ENCODE peak calls at places on chromosome 6, in eight cellular contexts. W is heart left ventricle; M is HepG2; C is ascending aorta; V is effector memory CD4-positive, alpha-beta T cell; Z is upper lobe of right lung; A is H9; L is neural progenitor cell. F is an unnamed sample.
A peak's percentile ranks its signal among the peaks of the same experiment; 100 is the strongest.

GRCh38 chr6:146895772-146896061 is 296.9 kb downstream of the ADGB start:
- DNase-seq in W (no peak), M (no peak), C (no peak), V (no peak), Z (no peak), A (no peak), L (no peak), F (no peak)

GRCh38 chr6:155782320-155782730 is 326.7 kb upstream of the NOX3 start:
- DNase-seq in W (no peak), M (no peak), C (no peak), V (no peak), Z (no peak), A (no peak), L (no peak), F (no peak)

GRCh38 chr6:129621252-129621651 is 88.7 kb downstream of the ARHGAP18 start:
- DNase-seq in W (no peak), M (peak; percentile 58), C (no peak), V (peak; percentile 8), Z (no peak), A (peak; percentile 37), L (no peak), F (peak; percentile 9)

GRCh38 chr6:112249489-112249888 is 4.9 kb downstream of the LAMA4 start:
- DNase-seq in W (no peak), M (no peak), C (no peak), V (no peak), Z (no peak), A (no peak), L (no peak), F (no peak)

GRCh38 chr6:40485795-40486194 is 101.4 kb downstream of the LRFN2 start:
- DNase-seq in W (no peak), M (no peak), C (no peak), V (no peak), Z (no peak), A (no peak), L (no peak), F (no peak)

GRCh38 chr6:139249387-139249786 is 42.4 kb downstream of the TXLNB start:
- DNase-seq in W (no peak), M (no peak), C (no peak), V (no peak), Z (no peak), A (no peak), L (no peak), F (no peak)

GRCh38 chr6:19837511-19838441 is 606 bp downstream of the ID4 start:
- DNase-seq in W (peak; percentile 32), M (peak; percentile 21), C (no peak), V (no peak), Z (peak; percentile 80), A (peak; percentile 55), L (peak; percentile 87), F (no peak)

GRCh38 chr6:134683783-134684765 is 265.8 kb downstream of the ALDH8A1 start:
- DNase-seq in W (no peak), M (no peak), C (no peak), V (no peak), Z (no peak), A (no peak), L (no peak), F (no peak)

GRCh38 chr6:56692586-56693245 is 50.0 kb upstream of the DST start:
- DNase-seq in W (no peak), M (peak; percentile 47), C (no peak), V (no peak), Z (no peak), A (no peak), L (no peak), F (no peak)

GRCh38 chr6:80531676-80532619 is 425.5 kb downstream of the BCKDHB start:
- DNase-seq in W (no peak), M (no peak), C (no peak), V (no peak), Z (no peak), A (no peak), L (no peak), F (no peak)

GRCh38 chr6:34990971-34991560 is 102.0 kb downstream of the ANKS1A start:
- DNase-seq in W (no peak), M (no peak), C (no peak), V (no peak), Z (no peak), A (no peak), L (no peak), F (no peak)

GRCh38 chr6:54010340-54011276 is 100.6 kb upstream of the MLIP start:
- DNase-seq in W (no peak), M (peak; percentile 55), C (no peak), V (no peak), Z (no peak), A (no peak), L (no peak), F (no peak)

GRCh38 chr6:34970487-34970886 is 81.4 kb downstream of the ANKS1A start:
- DNase-seq in W (no peak), M (no peak), C (no peak), V (no peak), Z (no peak), A (no peak), L (no peak), F (no peak)

GRCh38 chr6:134937426-134937825 is 12.5 kb downstream of the ALDH8A1 start:
- DNase-seq in W (no peak), M (no peak), C (no peak), V (no peak), Z (no peak), A (no peak), L (no peak), F (no peak)

GRCh38 chr6:36025260-36025931 is 955 bp upstream of the SLC26A8 start:
- DNase-seq in W (no peak), M (no peak), C (no peak), V (no peak), Z (no peak), A (no peak), L (no peak), F (no peak)

GRCh38 chr6:135093578-135093977 is 39.0 kb upstream of the HBS1L start:
- DNase-seq in W (no peak), M (no peak), C (no peak), V (no peak), Z (no peak), A (no peak), L (no peak), F (no peak)

GRCh38 chr6:108831104-108831503 is 17.1 kb upstream of the ARMC2 start:
- DNase-seq in W (no peak), M (no peak), C (no peak), V (no peak), Z (no peak), A (no peak), L (no peak), F (no peak)

GRCh38 chr6:93124226-93124625 is 295.1 kb downstream of the EPHA7 start:
- DNase-seq in W (no peak), M (peak; percentile 2), C (no peak), V (no peak), Z (no peak), A (no peak), L (no peak), F (no peak)

GRCh38 chr6:125287718-125288117 is 14.0 kb downstream of the HDDC2 start:
- DNase-seq in W (no peak), M (no peak), C (no peak), V (no peak), Z (no peak), A (peak; percentile 41), L (no peak), F (no peak)
- H3K9me3 ChIP-seq in W (no peaks in the 10 kb centered on the region), M (peaks cover 10% of the 10 kb centered on the region), C (no peaks in the 10 kb centered on the region), V (no peaks in the 10 kb centered on the region), Z (peaks cover 2% of the 10 kb centered on the region), A (no peaks in the 10 kb centered on the region), L (peaks cover 5% of the 10 kb centered on the region), F (no peaks in the 10 kb centered on the region)

GRCh38 chr6:2324166-2324953 is 79.0 kb upstream of the GMDS start:
- DNase-seq in W (no peak), M (no peak), C (no peak), V (no peak), Z (no peak), A (no peak), L (no peak), F (no peak)
- H3K9me3 ChIP-seq in W (peaks cover 15% of the 10 kb centered on the region), M (peaks cover 66% of the 10 kb centered on the region), C (peaks cover 15% of the 10 kb centered on the region), V (peaks cover 18% of the 10 kb centered on the region), Z (peaks cover 9% of the 10 kb centered on the region), A (peaks cover 6% of the 10 kb centered on the region), L (peaks cover 9% of the 10 kb centered on the region), F (peaks cover 10% of the 10 kb centered on the region)

DNA sequence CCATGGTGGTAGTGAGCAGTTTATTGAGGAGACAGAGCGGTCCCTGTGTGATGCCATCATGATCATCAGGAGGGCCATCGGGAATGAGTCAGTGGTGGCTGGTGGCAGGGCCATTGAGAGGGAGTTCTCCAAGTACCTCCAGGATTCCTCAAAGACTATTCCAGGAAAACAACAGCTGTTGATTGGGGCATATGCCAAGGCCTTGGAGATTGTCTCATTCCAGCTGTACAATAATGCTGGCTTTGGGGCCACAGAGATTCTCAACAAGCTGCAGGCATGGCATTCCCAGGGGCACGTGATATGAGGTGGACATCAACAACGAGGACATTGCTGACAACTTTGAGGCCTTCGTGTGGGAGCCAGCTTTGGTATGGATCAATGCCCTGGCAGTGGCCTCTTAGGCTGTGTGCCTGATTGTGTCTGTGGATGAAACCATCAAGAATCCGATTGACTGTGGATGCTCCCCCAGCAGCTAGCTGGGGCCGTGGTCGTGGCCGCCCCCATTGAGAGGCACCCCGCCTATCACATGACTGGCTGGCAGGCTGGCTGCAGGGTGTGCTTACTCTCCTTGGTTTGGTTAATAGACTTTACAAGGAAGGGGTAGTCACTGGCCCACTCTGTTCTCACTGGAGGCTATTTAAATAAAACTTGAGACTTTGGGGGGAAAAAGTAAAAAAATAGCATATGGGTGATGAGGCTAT is 16.7 kb downstream of the RAET1E start:
- DNase-seq in W (no peak), M (no peak), C (no peak), V (no peak), Z (no peak), A (no peak), L (no peak), F (no peak)
- H3K9me3 ChIP-seq in W (no peaks in the 10 kb centered on the region), M (no peaks in the 10 kb centered on the region), C (no peaks in the 10 kb centered on the region), V (no peaks in the 10 kb centered on the region), Z (no peaks in the 10 kb centered on the region), A (no peaks in the 10 kb centered on the region), L (no peaks in the 10 kb centered on the region), F (no peaks in the 10 kb centered on the region)

GRCh38 chr6:170072246-170072645 is 218.6 kb downstream of the DLL1 start:
- DNase-seq in W (no peak), M (no peak), C (no peak), V (no peak), Z (no peak), A (no peak), L (no peak), F (no peak)
- H3K9me3 ChIP-seq in W (no peaks in the 10 kb centered on the region), M (peaks cover 6% of the 10 kb centered on the region), C (no peaks in the 10 kb centered on the region), V (no peaks in the 10 kb centered on the region), Z (no peaks in the 10 kb centered on the region), A (no peaks in the 10 kb centered on the region), L (peaks cover 18% of the 10 kb centered on the region), F (peaks cover 5% of the 10 kb centered on the region)

DNA sequence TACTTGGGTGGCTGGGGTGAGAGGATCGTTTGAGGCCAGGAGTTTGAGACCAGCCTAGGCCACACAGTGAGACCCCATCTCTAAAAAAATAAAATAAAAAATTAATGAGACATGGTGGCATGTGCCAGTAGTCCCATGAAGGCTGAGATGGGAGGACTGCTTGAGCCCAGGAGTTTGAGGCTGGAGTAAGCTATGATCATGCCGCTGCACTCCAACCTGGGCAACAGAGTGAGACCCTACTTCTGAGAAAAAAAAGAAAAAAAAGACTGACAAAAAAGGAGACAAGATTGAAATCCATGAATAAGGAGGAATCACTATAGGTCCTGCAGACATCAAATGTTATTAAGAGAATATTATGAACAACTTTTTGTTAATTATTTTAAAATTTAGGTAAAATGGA is 23.7 kb upstream of the BPHL start:
- DNase-seq in W (no peak), M (no peak), C (no peak), V (no peak), Z (no peak), A (no peak), L (no peak), F (no peak)
- H3K9me3 ChIP-seq in W (no peaks in the 10 kb centered on the region), M (no peaks in the 10 kb centered on the region), C (no peaks in the 10 kb centered on the region), V (no peaks in the 10 kb centered on the region), Z (no peaks in the 10 kb centered on the region), A (peaks cover 39% of the 10 kb centered on the region), L (peaks cover 22% of the 10 kb centered on the region), F (no peaks in the 10 kb centered on the region)

F was measured in T-helper 17 cell.